ENCODE peak calls at places on chromosomes 6 and 20, in five cellular contexts. H is T-cell; R is naive thymus-derived CD8-positive, alpha-beta T cell; C is GM12891; K is KG1. T is an unnamed sample.
A peak's percentile ranks its signal among the peaks of the same experiment; 100 is the strongest.

GRCh38 chr6:169868458-169868857 is 117.0 kb downstream of the ERMARD start:
- DNase-seq in H (peak; percentile 33), R (no peak), C (no peak), K (no peak), T (no peak)

GRCh38 chr20:54023406-54023805 is 47.0 kb downstream of the BCAS1 start:
- DNase-seq in H (no peak), R (no peak), C (no peak), K (no peak), T (no peak)

GRCh38 chr6:1596088-1596852 is 13.4 kb upstream of the FOXC1 start:
- DNase-seq in H (peak; percentile 47), R (peak; percentile 38), C (peak; percentile 80), K (peak; percentile 57), T (no peak)

GRCh38 chr20:17210983-17211382 is 15.9 kb upstream of the PCSK2 start:
- DNase-seq in H (no peak), R (no peak), C (no peak), K (no peak), T (no peak)

GRCh38 chr6:151948007-151948745 is 140.7 kb downstream of the ESR1 start:
- DNase-seq in H (no peak), R (no peak), C (no peak), K (peak; percentile 71), T (no peak)

GRCh38 chr6:4561078-4561435 is 215.1 kb upstream of the CDYL start:
- DNase-seq in H (no peak), R (no peak), C (no peak), K (no peak), T (no peak)

GRCh38 chr6:106377061-106377540 is 16.6 kb downstream of the CRYBG1 start:
- DNase-seq in H (no peak), R (no peak), C (no peak), K (no peak), T (no peak)

GRCh38 chr6:157822221-157823000 is 635 bp upstream of the SNX9 start:
- DNase-seq in H (peak; percentile 28), R (peak; percentile 22), C (no peak), K (no peak), T (no peak)

GRCh38 chr20:17533396-17533795 is 2.2 kb upstream of the BFSP1 start:
- DNase-seq in H (no peak), R (no peak), C (no peak), K (no peak), T (peak; percentile 52)

GRCh38 chr20:22387452-22387851 is 196.9 kb downstream of the FOXA2 start:
- DNase-seq in H (no peak), R (no peak), C (no peak), K (no peak), T (no peak)

GRCh38 chr6:145789443-145789842 is 25.2 kb downstream of the FBXO30 start:
- DNase-seq in H (no peak), R (no peak), C (no peak), K (no peak), T (no peak)

GRCh38 chr6:138406443-138406842 is 2.4 kb downstream of the HEBP2 start:
- DNase-seq in H (no peak), R (no peak), C (no peak), K (no peak), T (no peak)

GRCh38 chr6:17842934-17843821 is 136.5 kb upstream of the NUP153 start:
- DNase-seq in H (no peak), R (no peak), C (no peak), K (no peak), T (no peak)

GRCh38 chr6:4336778-4337442 is 201.5 kb upstream of the ECI2 start:
- DNase-seq in H (no peak), R (no peak), C (no peak), K (no peak), T (no peak)

GRCh38 chr6:138987643-138988468 is at the start of gene REPS1:
- DNase-seq in H (peak; percentile 86), R (peak; percentile 85), C (peak; percentile 92), K (peak; percentile 71), T (peak; percentile 65)

GRCh38 chr20:22127587-22127986 is 422.1 kb downstream of the PAX1 start:
- DNase-seq in H (no peak), R (no peak), C (no peak), K (no peak), T (no peak)

GRCh38 chr20:49475979-49476378 is 6.5 kb downstream of the KCNB1 start:
- DNase-seq in H (no peak), R (no peak), C (no peak), K (no peak), T (no peak)

GRCh38 chr6:79872303-79872702 is 75.0 kb downstream of the ELOVL4 start:
- DNase-seq in H (no peak), R (no peak), C (no peak), K (no peak), T (no peak)

GRCh38 chr20:57707849-57708693 is 1.7 kb downstream of the PMEPA1 start:
- DNase-seq in H (no peak), R (no peak), C (no peak), K (no peak), T (no peak)

GRCh38 chr6:170114187-170114945 is 176.5 kb downstream of the DLL1 start:
- DNase-seq in H (no peak), R (no peak), C (no peak), K (no peak), T (no peak)

GRCh38 chr20:46928580-46929132 is 34.0 kb downstream of the EYA2 start:
- DNase-seq in H (no peak), R (no peak), C (no peak), K (no peak), T (no peak)

GRCh38 chr20:46316984-46317684 is 8.8 kb upstream of the CDH22 start:
- DNase-seq in H (no peak), R (no peak), C (no peak), K (no peak), T (no peak)

GRCh38 chr6:48109902-48110301 is 1.1 kb downstream of the PTCHD4 start:
- DNase-seq in H (no peak), R (no peak), C (no peak), K (no peak), T (no peak)

GRCh38 chr20:37541326-37541725 is 13.7 kb upstream of the BLCAP start:
- DNase-seq in H (no peak), R (no peak), C (no peak), K (no peak), T (no peak)